ENCODE peak calls at places on chromosome 13, in six cellular contexts. B, X, Q, T, H and P are unnamed samples. For H3K36me3, the result is how much of the 10 kb centered on the place peaks cover.

GRCh38 chr13:67131393-67131792 is 98.7 kb downstream of the PCDH9 start:
- DNase-seq in B (no peak), X (no peak), Q (no peak), T (no peak), H (no peak), P (no peak)

GRCh38 chr13:30159446-30159839 is 147.9 kb downstream of the KATNAL1 start:
- DNase-seq in B (peak), X (no peak), Q (no peak), T (peak), H (peak), P (peak)

GRCh38 chr13:94329754-94330551 is 149.5 kb downstream of the DCT start:
- DNase-seq in B (peak), X (no peak), Q (no peak), T (peak), H (peak), P (peak)

GRCh38 chr13:44380404-44381165 is 7.0 kb downstream of the SERP2 start:
- DNase-seq in B (no peak), X (no peak), Q (no peak), T (peak), H (no peak), P (no peak)

GRCh38 chr13:59391696-59392095 is 772.0 kb downstream of the DIAPH3 start:
- DNase-seq in B (peak), X (peak), Q (no peak), T (peak), H (no peak), P (peak)

GRCh38 chr13:95145587-95145986 is 155.7 kb downstream of the ABCC4 start:
- DNase-seq in B (no peak), X (no peak), Q (no peak), T (no peak), H (no peak), P (no peak)

GRCh38 chr13:93118081-93118615 is 108.5 kb upstream of the GPC6 start:
- DNase-seq in B (no peak), X (no peak), Q (no peak), T (no peak), H (no peak), P (peak)

GRCh38 chr13:36288794-36289391 is 8.7 kb downstream of the CCDC169 start:
- DNase-seq in B (no peak), X (peak), Q (no peak), T (no peak), H (no peak), P (no peak)

GRCh38 chr13:101511766-101512165 is 59.3 kb downstream of the ITGBL1 start:
- DNase-seq in B (no peak), X (no peak), Q (no peak), T (no peak), H (no peak), P (no peak)

GRCh38 chr13:44140146-44140545 is 233.5 kb upstream of the SERP2 start:
- DNase-seq in B (no peak), X (peak), Q (no peak), T (no peak), H (no peak), P (no peak)

GRCh38 chr13:28584873-28585317 is 74.0 kb upstream of the POMP start:
- DNase-seq in B (no peak), X (peak), Q (no peak), T (peak), H (no peak), P (no peak)

GRCh38 chr13:42906257-42906656 is 85.8 kb downstream of the EPSTI1 start:
- DNase-seq in B (peak), X (no peak), Q (no peak), T (no peak), H (no peak), P (no peak)

GRCh38 chr13:95564948-95565347 is 12.4 kb downstream of the CLDN10 start:
- DNase-seq in B (peak), X (no peak), Q (no peak), T (peak), H (no peak), P (peak)

GRCh38 chr13:88066847-88067246 is 395.7 kb downstream of the SLITRK5 start:
- DNase-seq in B (no peak), X (no peak), Q (no peak), T (no peak), H (no peak), P (no peak)

GRCh38 chr13:74133657-74134201 is 475 bp downstream of the KLF12 start:
- DNase-seq in B (peak), X (peak), Q (peak), T (peak), H (peak), P (peak)

GRCh38 chr13:50441141-50441540 is 402.4 kb downstream of the DLEU7 start:
- DNase-seq in B (no peak), X (no peak), Q (no peak), T (no peak), H (no peak), P (no peak)

GRCh38 chr13:99214691-99215090 is 14.0 kb downstream of the UBAC2 start:
- DNase-seq in B (no peak), X (no peak), Q (no peak), T (no peak), H (no peak), P (no peak)

GRCh38 chr13:99214232-99214631 is 13.6 kb downstream of the UBAC2 start:
- DNase-seq in B (peak), X (no peak), Q (no peak), T (no peak), H (no peak), P (peak)

GRCh38 chr13:99208845-99209527 is 8.3 kb downstream of the UBAC2 start:
- DNase-seq in B (no peak), X (no peak), Q (no peak), T (no peak), H (no peak), P (no peak)

GRCh38 chr13:99208185-99208584 is 7.5 kb downstream of the UBAC2 start:
- DNase-seq in B (no peak), X (no peak), Q (no peak), T (no peak), H (no peak), P (no peak)

DNA sequence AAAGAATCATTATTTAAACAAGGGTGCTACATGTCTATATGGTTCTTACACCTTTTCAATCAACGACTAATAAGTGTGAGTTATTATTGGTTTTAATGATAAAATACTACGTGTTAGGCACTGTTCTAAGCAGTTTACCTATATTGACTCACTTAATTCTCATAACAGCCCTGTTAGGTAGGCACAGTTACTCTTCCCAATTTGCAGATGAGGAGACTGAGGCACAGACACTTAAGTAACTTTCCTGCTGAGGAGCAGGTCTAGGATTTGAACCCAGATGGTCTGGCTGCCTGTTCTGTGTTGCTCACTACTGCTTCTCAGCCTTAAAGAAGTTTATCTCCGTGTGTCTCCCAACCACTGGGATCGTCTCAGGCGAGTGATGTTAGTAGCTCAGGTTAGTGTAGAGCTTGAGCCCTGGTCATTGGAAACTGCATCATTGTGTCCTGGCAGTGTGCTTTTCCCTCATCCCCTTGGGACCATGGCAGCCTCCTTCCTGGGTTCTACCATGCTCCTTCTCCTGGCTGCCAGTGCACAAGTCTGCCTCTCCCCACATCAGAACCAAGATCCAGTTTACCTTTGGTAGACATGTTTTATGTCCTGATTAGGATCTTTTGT is 10.9 kb downstream of the UBAC2 start:
- DNase-seq in B (no peak), X (no peak), Q (no peak), T (no peak), H (no peak), P (no peak)
- H3K36me3 ChIP-seq in B (under half), X (under half), Q (under half), T (under half), H (under half), P (under half)

GRCh38 chr13:110684388-110685056 is 21.4 kb downstream of the CARS2 start:
- DNase-seq in B (no peak), X (no peak), Q (no peak), T (no peak), H (no peak), P (no peak)

GRCh38 chr13:110685305-110685704 is 20.6 kb downstream of the CARS2 start:
- DNase-seq in B (no peak), X (no peak), Q (no peak), T (peak), H (peak), P (no peak)

GRCh38 chr13:110683203-110683883 is 22.6 kb downstream of the CARS2 start:
- DNase-seq in B (peak), X (peak), Q (no peak), T (no peak), H (no peak), P (peak)

GRCh38 chr13:110682746-110683145 is 23.2 kb downstream of the CARS2 start:
- DNase-seq in B (no peak), X (no peak), Q (no peak), T (no peak), H (no peak), P (no peak)

GRCh38 chr13:110683921-110684320 is 22.0 kb downstream of the CARS2 start:
- DNase-seq in B (no peak), X (no peak), Q (no peak), T (no peak), H (no peak), P (no peak)
- H3K36me3 ChIP-seq in B (under half), X (under half), Q (under half), T (half or more), H (under half), P (under half)

DNA sequence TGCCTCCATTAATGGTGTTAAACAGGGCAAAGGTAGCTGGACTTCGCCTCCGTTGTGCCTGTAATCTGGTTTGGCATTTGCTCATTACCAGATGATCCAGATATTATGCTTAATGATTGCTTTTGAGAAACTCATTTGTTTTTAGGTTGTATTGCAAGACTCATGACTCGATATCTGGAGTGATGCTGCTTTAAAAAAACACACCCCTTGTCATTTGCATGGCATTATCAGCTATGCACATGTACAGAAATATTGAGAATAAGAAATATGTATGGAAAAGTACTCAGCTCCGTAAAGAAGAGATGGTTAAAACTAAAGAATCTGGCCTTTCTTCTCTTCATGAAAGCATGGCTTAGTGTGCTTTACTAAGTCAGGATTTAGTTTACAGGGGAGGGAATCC is 95.0 kb downstream of the ARHGEF7 start:
- DNase-seq in B (no peak), X (no peak), Q (no peak), T (no peak), H (no peak), P (no peak)
- H3K36me3 ChIP-seq in B (under half), X (under half), Q (under half), T (half or more), H (under half), P (under half)

GRCh38 chr13:52022355-52022754 is 2.1 kb upstream of the UTP14C start:
- DNase-seq in B (no peak), X (no peak), Q (no peak), T (no peak), H (no peak), P (no peak)

GRCh38 chr13:52029569-52029968 is 5.1 kb downstream of the UTP14C start:
- DNase-seq in B (no peak), X (no peak), Q (no peak), T (no peak), H (no peak), P (no peak)

GRCh38 chr13:52024481-52024880 is at the start of gene UTP14C:
- DNase-seq in B (peak), X (no peak), Q (no peak), T (no peak), H (no peak), P (peak)

GRCh38 chr13:52027832-52028231 is 3.3 kb downstream of the UTP14C start:
- DNase-seq in B (no peak), X (no peak), Q (no peak), T (no peak), H (no peak), P (no peak)

GRCh38 chr13:52026246-52026626 is 1.7 kb downstream of the UTP14C start:
- DNase-seq in B (no peak), X (peak), Q (no peak), T (no peak), H (no peak), P (no peak)
- H3K36me3 ChIP-seq in B (under half), X (under half), Q (under half), T (under half), H (half or more), P (under half)

GRCh38 chr13:77079902-77080413 is 53.0 kb upstream of the FBXL3 start:
- DNase-seq in B (no peak), X (no peak), Q (no peak), T (no peak), H (no peak), P (no peak)
- H3K36me3 ChIP-seq in B (under half), X (under half), Q (under half), T (half or more), H (half or more), P (under half)

GRCh38 chr13:112822851-112823250 is 133.0 kb downstream of the ATP11A start:
- DNase-seq in B (no peak), X (no peak), Q (no peak), T (no peak), H (peak), P (no peak)

GRCh38 chr13:112826565-112826964 is 136.7 kb downstream of the ATP11A start:
- DNase-seq in B (no peak), X (no peak), Q (no peak), T (no peak), H (no peak), P (no peak)

GRCh38 chr13:112825875-112826274 is 136.0 kb downstream of the ATP11A start:
- DNase-seq in B (no peak), X (no peak), Q (no peak), T (no peak), H (peak), P (no peak)

GRCh38 chr13:112824429-112824828 is 134.6 kb downstream of the ATP11A start:
- DNase-seq in B (no peak), X (no peak), Q (no peak), T (no peak), H (no peak), P (no peak)

DNA sequence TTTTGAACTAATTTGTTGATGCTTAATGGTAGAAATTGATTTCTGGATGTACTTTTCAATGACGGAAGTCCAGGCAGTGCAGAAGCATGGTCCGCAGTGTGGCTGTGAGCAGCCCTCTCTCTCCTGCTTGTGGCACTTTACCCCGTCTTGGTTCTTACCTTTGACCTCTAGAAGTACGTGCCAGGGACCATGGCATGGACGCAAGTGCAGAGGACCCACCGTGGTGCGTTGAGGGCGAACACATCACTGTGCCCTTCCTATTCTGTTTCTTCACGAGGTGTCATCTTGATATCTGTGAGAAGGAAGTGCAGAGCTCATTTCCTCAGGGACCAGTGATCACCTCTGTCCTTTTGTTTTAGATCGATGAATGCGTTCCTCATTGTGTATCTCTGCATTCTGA is 135.2 kb downstream of the ATP11A start:
- DNase-seq in B (no peak), X (no peak), Q (no peak), T (no peak), H (no peak), P (no peak)
- H3K36me3 ChIP-seq in B (under half), X (under half), Q (under half), T (under half), H (under half), P (under half)

DNA sequence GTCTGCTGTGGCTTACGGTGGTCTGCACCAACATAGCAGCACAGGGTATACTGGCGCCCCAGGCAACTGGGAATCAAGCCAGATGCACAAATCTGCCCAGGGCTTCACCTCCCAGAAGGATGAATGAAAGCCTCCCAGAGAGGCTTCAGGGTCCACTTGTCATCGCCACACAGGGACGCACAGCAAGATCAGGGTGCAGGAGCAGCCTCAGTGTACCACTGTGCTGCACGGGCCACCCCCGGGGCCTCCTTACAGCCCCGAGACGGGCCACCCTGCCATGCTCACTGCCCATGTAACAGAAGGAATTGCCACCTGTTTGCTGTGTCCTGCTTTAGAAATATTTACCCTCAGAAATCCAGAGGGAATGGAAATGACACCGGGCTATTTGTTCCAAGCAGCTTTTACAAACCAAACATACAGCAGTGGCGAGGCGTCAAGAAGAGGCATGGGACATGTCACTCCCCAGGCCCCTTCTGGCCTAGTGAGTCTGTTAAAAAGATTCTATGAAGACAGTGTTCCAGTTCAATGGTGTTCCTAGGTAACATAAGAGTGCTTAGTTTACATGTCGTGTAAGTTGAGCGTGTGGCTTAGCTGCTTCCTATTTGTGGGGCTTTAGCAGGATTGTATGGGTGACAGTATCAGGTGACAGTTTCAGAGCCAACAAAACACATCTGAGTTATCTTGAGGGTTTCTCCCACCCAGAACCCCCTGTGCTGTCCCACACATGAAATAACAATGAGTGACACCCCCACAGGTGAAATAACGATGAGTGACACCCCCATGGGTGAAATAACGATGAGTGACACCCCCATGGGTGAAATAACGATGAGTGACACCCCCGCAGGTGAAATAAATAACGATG is 69.0 kb downstream of the RAB20 start:
- DNase-seq in B (no peak), X (no peak), Q (no peak), T (no peak), H (no peak), P (no peak)
- H3K36me3 ChIP-seq in B (under half), X (under half), Q (under half), T (half or more), H (half or more), P (under half)

DNA sequence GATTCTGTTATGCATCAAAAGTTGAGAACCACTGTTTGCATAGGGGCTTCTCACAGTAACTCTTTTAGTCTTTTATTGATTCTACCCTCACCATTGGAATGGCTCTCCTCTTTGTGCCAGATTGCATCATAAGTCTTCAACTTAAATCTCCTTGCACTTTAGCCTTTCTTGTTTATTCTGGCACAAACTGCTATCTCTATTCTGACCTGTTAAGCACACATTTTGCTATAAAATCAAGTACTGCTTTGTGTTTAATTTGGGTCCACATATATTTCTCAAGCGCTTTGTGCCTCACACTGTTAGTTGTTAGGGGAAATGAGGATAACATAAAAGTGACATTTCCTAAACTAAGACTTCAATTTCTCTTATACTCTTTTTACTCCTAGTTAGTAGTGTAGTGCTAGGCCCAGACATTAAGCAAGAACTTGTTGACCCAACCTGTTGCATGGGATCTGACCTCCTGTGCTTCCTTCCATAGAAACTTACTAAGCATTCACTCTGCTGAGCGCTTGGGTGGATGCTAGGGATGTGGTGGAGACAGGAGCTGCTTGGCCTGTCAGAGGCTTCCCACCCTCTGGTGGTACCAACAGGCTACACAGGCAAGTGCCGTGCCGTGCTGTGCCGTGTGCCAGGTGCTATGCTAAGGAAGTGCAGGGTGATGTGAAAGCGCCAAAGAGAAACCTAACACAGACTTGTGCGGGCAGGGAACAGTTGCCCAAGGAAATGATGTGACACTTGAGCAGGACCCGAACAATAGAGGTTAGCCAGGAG is 1.2 kb downstream of the UTP14C start:
- DNase-seq in B (no peak), X (peak), Q (no peak), T (no peak), H (no peak), P (no peak)
- H3K36me3 ChIP-seq in B (under half), X (under half), Q (under half), T (under half), H (half or more), P (under half)

DNA sequence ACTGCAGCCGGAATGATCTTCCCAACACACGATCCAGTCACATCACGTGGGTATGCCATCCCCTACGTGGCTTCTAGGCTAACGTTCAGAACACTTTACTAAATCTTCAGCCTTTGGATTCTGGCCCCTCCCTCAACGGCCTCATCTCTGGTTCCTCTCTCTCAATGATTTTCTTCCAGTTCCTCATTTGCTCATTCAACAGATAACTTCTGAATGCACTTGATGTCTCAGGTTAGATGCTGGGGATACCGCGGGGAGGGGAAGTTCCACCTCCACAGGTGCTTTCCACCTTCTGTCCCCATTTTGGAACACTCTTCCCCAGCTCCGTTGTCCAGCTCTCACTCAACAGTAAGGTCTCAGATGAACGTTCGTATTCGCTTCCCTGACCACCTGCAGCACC is 66.1 kb downstream of the ATP7B start:
- DNase-seq in B (no peak), X (no peak), Q (no peak), T (no peak), H (no peak), P (no peak)
- H3K36me3 ChIP-seq in B (under half), X (under half), Q (under half), T (under half), H (under half), P (under half)

GRCh38 chr13:113239357-113239756 is 29.9 kb downstream of the CUL4A start:
- DNase-seq in B (no peak), X (no peak), Q (no peak), T (no peak), H (no peak), P (no peak)
- H3K36me3 ChIP-seq in B (under half), X (under half), Q (under half), T (half or more), H (half or more), P (under half)